ENCODE peak calls at places on chromosomes 16 and 17, in four cellular contexts. S, H, T and R are unnamed samples.
A peak's percentile ranks its signal among the peaks of the same experiment; 100 is the strongest.

GRCh38 chr16:69483611-69484010 is 59.2 kb downstream of the CYB5B start:
- DNase-seq in S (no peak), H (no peak), T (no peak), R (no peak)

GRCh38 chr16:52957199-52957598 is 95.5 kb downstream of the CHD9NB start:
- DNase-seq in S (no peak), H (no peak), T (no peak), R (no peak)

GRCh38 chr16:81647527-81647926 is 131.6 kb upstream of the PLCG2 start:
- DNase-seq in S (peak; percentile 67), H (peak; percentile 59), T (no peak), R (no peak)

GRCh38 chr17:58224315-58224714 is 5.3 kb upstream of the MKS1 start:
- DNase-seq in S (peak; percentile 16), H (no peak), T (no peak), R (no peak)

GRCh38 chr17:58219789-58220183 is 731 bp upstream of the MKS1 start:
- DNase-seq in S (no peak), H (no peak), T (peak; percentile 73), R (no peak)

GRCh38 chr16:86118467-86119307 is 219.7 kb downstream of the IRF8 start:
- DNase-seq in S (no peak), H (no peak), T (no peak), R (no peak)

GRCh38 chr17:50602514-50603235 is 32.0 kb upstream of the ABCC3 start:
- DNase-seq in S (no peak), H (no peak), T (no peak), R (no peak)

GRCh38 chr17:309361-309888 is 43.2 kb downstream of the RPH3AL start:
- DNase-seq in S (peak; percentile 57), H (peak; percentile 78), T (peak; percentile 53), R (peak; percentile 82)

GRCh38 chr17:46811978-46812583 is 6.4 kb downstream of the WNT3 start:
- DNase-seq in S (no peak), H (no peak), T (no peak), R (no peak)

GRCh38 chr17:82962163-82962720 is 117.2 kb upstream of the METRNL start:
- DNase-seq in S (no peak), H (no peak), T (no peak), R (no peak)

GRCh38 chr17:76014100-76014924 is 12.8 kb downstream of the EVPL start:
- DNase-seq in S (peak; percentile 76), H (peak; percentile 90), T (peak; percentile 72), R (peak; percentile 89)

GRCh38 chr17:76017481-76018339 is 9.4 kb downstream of the EVPL start:
- DNase-seq in S (no peak), H (no peak), T (no peak), R (no peak)

GRCh38 chr17:76013377-76013932 is 12.8 kb downstream of the CDK3 start:
- DNase-seq in S (no peak), H (no peak), T (no peak), R (no peak)

GRCh38 chr17:76011951-76012350 is 11.3 kb downstream of the CDK3 start:
- DNase-seq in S (no peak), H (no peak), T (no peak), R (no peak)

DNA sequence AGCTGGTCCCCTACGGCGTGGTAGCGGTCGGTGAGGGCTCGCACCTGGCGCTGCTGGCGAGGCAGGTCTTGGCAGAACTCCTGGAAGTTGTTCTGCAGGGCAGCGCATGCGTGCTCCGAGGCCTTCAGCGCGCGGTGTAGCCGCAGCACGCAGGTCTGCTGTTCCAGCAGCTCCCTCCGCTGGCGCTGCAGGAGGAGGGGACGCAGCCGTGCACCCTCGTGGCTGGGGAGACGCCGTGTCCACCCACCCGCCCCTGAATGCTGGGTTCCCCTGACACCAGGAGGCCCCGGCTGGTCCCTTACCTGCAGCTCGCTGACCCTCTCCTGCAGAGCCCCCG is 12.2 kb downstream of the EVPL start:
- DNase-seq in S (no peak), H (peak; percentile 44), T (no peak), R (no peak)
- TF ChIP-seq RNF2 in S (no peak), H (no peak), T (no peak), R (no peak)

GRCh38 chr16:28925386-28926228 is 569 bp upstream of the RABEP2 start:
- DNase-seq in S (peak; percentile 84), H (peak; percentile 76), T (peak; percentile 73), R (peak; percentile 36)

GRCh38 chr16:28924399-28924761 is 658 bp downstream of the RABEP2 start:
- DNase-seq in S (no peak), H (no peak), T (no peak), R (no peak)

GRCh38 chr16:28923231-28923587 is 1.8 kb downstream of the RABEP2 start:
- DNase-seq in S (no peak), H (no peak), T (no peak), R (no peak)

GRCh38 chr16:28923652-28924398 is 1.2 kb downstream of the RABEP2 start:
- DNase-seq in S (no peak), H (peak; percentile 17), T (peak; percentile 81), R (no peak)

GRCh38 chr16:28924762-28925385 is at the start of gene RABEP2:
- DNase-seq in S (peak; percentile 89), H (peak; percentile 96), T (peak; percentile 86), R (peak; percentile 100)
- TF ChIP-seq RNF2 in S (no peak), H (no peak), T (no peak), R (no peak)

GRCh38 chr16:75578212-75578611 is 12.0 kb downstream of the GABARAPL2 start:
- DNase-seq in S (no peak), H (no peak), T (no peak), R (no peak)

GRCh38 chr16:75575976-75576375 is 9.8 kb downstream of the GABARAPL2 start:
- DNase-seq in S (no peak), H (no peak), T (no peak), R (no peak)

GRCh38 chr16:75578725-75579124 is 12.5 kb downstream of the GABARAPL2 start:
- DNase-seq in S (no peak), H (peak; percentile 18), T (no peak), R (no peak)

GRCh38 chr16:75576384-75576811 is 10.2 kb downstream of the GABARAPL2 start:
- DNase-seq in S (no peak), H (no peak), T (no peak), R (no peak)

GRCh38 chr16:75579435-75579834 is 13.3 kb downstream of the GABARAPL2 start:
- DNase-seq in S (no peak), H (no peak), T (no peak), R (no peak)
- TF ChIP-seq RNF2 in S (no peak), H (no peak), T (no peak), R (no peak)

GRCh38 chr16:2142942-2143868 is 5.2 kb upstream of the RAB26 start:
- DNase-seq in S (no peak), H (peak; percentile 53), T (no peak), R (no peak)
- TF ChIP-seq RNF2 in S (no peak), H (no peak), T (no peak), R (no peak)

DNA sequence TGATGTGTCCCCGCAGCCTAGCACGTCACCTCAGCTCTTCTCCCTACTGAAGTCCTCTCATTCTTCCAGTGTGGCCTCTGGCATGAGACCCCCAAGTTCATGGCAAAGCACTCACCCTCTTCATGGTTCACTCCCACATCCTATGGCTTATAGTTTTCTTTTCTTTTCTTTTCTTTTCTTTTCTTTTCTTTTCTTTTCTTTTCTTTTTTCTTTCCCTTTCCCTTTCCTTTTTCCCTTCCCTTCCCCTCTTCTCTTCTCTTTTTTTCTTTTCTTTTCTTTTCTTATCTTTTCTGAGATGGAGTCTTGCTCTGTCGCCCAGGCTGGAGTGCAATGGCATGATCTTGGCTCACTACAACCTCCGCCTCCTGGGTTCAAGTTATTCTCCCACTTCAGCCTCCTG is 58.4 kb upstream of the NLRP1 start:
- DNase-seq in S (no peak), H (no peak), T (no peak), R (no peak)
- TF ChIP-seq RNF2 in S (no peak), H (no peak), T (no peak), R (no peak)

GRCh38 chr17:14201595-14201994 is 35.1 kb downstream of the CDRT15 start:
- DNase-seq in S (no peak), H (no peak), T (no peak), R (no peak)
- TF ChIP-seq RNF2 in S (no peak), H (no peak), T (no peak), R (no peak)

GRCh38 chr17:76444518-76445311 is 8.2 kb downstream of the UBE2O start:
- DNase-seq in S (no peak), H (no peak), T (no peak), R (no peak)

GRCh38 chr17:76439314-76439928 is 13.5 kb downstream of the UBE2O start:
- DNase-seq in S (no peak), H (no peak), T (no peak), R (no peak)

GRCh38 chr17:76441681-76442340 is 11.1 kb downstream of the UBE2O start:
- DNase-seq in S (no peak), H (peak; percentile 31), T (no peak), R (no peak)

GRCh38 chr17:76440722-76441362 is 12.1 kb downstream of the UBE2O start:
- DNase-seq in S (no peak), H (no peak), T (no peak), R (no peak)

DNA sequence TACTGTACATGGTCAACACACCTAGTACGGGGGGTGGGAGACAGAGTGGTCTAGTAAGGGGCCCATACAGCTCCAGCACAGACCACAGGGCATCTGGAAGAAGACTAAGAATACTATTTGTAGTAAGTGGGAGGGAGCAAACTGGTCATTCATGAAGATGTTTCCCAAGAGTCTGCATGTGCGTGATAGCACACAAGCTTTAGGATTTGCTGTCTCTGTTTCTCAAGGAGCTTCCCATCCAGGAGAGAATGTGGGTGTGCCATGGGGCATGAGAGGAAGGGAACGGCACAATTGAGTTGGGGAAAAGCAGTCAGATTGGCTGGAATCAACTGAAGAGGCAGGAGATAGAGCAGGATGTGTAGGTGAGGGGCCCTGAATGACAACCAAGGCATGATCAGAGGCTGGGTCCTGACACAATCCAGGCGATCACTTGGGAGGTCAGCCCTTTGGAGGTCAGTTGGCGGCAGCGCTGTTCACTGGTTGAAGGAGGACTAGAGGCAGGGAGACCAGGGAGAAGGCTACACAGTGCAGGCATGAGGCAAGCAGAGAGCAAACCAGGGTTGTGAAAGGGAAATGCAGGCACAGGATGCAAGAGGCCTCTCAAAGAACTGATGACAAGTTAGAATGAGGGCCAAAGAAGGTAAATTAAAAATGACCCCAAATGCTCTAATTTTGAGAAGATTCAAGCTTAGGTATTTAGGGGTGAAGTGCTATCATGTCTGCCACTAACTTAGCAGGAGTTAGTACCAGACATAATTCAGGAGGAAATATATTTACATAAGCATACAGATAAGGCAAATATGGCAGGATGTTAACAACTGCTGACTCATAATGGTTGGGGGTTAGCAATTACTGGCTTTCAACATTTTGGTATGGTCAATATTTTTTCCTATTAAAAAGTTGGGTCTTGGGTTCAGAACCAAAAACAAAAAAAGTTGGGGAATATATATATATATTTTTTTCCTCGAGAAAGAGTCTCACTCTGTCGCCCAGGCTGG is 10.3 kb downstream of the UBE2O start:
- DNase-seq in S (no peak), H (no peak), T (no peak), R (no peak)
- TF ChIP-seq RNF2 in S (no peak), H (no peak), T (no peak), R (no peak)

DNA sequence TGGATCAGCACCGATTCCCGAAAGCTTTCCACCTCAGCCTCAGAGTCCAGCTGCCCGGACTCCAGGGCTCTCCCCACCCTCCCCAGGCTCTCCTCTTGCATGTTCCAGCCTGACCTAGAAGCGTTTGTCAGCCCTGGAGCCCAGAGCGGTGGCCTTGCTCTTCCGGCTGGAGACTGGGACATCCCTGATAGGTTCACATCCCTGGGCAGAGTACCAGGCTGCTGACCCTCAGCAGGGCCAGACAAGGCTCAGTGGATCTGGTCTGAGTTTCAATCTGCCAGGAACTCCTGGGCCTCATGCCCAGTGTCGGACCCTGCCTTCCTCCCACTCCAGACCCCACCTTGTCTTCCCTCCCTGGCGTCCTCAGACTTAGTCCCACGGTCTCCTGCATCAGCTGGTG is 15.0 kb downstream of the CD300LG start:
- DNase-seq in S (no peak), H (no peak), T (no peak), R (no peak)
- TF ChIP-seq RNF2 in S (no peak), H (no peak), T (no peak), R (no peak)